ENCODE peak calls at places on chromosomes 4 and X, in eight cellular contexts. K, O, I, X, G, E, C and F are unnamed samples.

GRCh38 chrX:16695079-16695676 is 17.3 kb downstream of the CTPS2 start:
- DNase-seq in G (peak; percentile 44), K (peak; percentile 59), X (no peak), O (peak; percentile 58), E (no peak), C (peak; percentile 32), I (peak; percentile 59), F (peak; percentile 76)

GRCh38 chr4:148015058-148015457 is 283.2 kb downstream of the ARHGAP10 start:
- DNase-seq in G (no peak), C (no peak), X (no peak), K (no peak), I (no peak), O (no peak), E (no peak), F (no peak)

GRCh38 chr4:149194061-149194460 is 621.6 kb downstream of the IQCM start:
- DNase-seq in E (no peak), K (no peak), C (no peak), O (no peak), X (no peak), G (no peak), I (no peak), F (no peak)

GRCh38 chr4:67877086-67877485 is 6.7 kb downstream of the TMPRSS11D start:
- DNase-seq in O (no peak), C (no peak), E (no peak), K (no peak), X (no peak), I (no peak), G (no peak), F (no peak)

GRCh38 chr4:11635336-11635735 is 206.6 kb upstream of the HS3ST1 start:
- DNase-seq in G (no peak), I (no peak), E (no peak), O (no peak), C (peak; percentile 91), X (peak; percentile 67), K (peak; percentile 41), F (no peak)

GRCh38 chr4:988726-989721 is 2.2 kb downstream of the IDUA start:
- DNase-seq in K (no peak), X (peak; percentile 78), C (no peak), G (no peak), I (no peak), O (no peak), E (no peak), F (no peak)

GRCh38 chrX:130285069-130285620 is 16.4 kb upstream of the ZNF280C start:
- DNase-seq in E (no peak), X (no peak), G (no peak), I (no peak), C (peak; percentile 31), K (no peak), O (no peak), F (no peak)

GRCh38 chr4:168674869-168675268 is 178.0 kb downstream of the PALLD start:
- DNase-seq in I (no peak), O (no peak), E (no peak), C (no peak), K (no peak), X (no peak), G (no peak), F (no peak)

GRCh38 chrX:70279081-70279480 is 2.9 kb upstream of the RAB41 start:
- DNase-seq in E (no peak), C (no peak), O (no peak), K (no peak), I (no peak), X (no peak), G (no peak), F (no peak)

GRCh38 chrX:41824551-41824950 is 98.8 kb downstream of the CASK start:
- DNase-seq in X (no peak), I (no peak), K (peak; percentile 35), C (peak; percentile 4), E (peak; percentile 49), O (no peak), G (no peak), F (no peak)

GRCh38 chr4:170610464-170610863 is 520.7 kb upstream of the AADAT start:
- DNase-seq in I (no peak), K (no peak), O (no peak), X (no peak), C (no peak), G (no peak), E (no peak), F (no peak)

GRCh38 chrX:12936947-12937346 is 30.5 kb downstream of the TLR8 start:
- DNase-seq in C (no peak), G (no peak), E (no peak), X (no peak), K (no peak), I (no peak), O (no peak), F (no peak)

GRCh38 chrX:31323658-31324057 is 251.8 kb upstream of the FTHL17 start:
- DNase-seq in K (no peak), I (no peak), C (no peak), O (no peak), G (no peak), X (no peak), E (no peak), F (no peak)

GRCh38 chr4:163534056-163534455 is 39.6 kb downstream of the TMA16 start:
- DNase-seq in K (no peak), X (no peak), E (no peak), G (no peak), I (no peak), O (no peak), C (no peak), F (no peak)

GRCh38 chr4:135777386-135777785 is 1575.8 kb upstream of the PABPC4L start:
- DNase-seq in I (no peak), K (peak; percentile 12), G (no peak), X (no peak), E (no peak), O (no peak), C (no peak), F (no peak)

GRCh38 chr4:165343353-165344191 is 16.1 kb downstream of the MSMO1 start:
- DNase-seq in G (no peak), E (no peak), I (no peak), O (no peak), C (no peak), K (no peak), X (no peak), F (peak; percentile 10)

GRCh38 chr4:28238756-28239155 is 1378.1 kb downstream of the STIM2 start:
- DNase-seq in I (no peak), E (no peak), O (no peak), X (no peak), K (no peak), C (no peak), G (no peak), F (no peak)

GRCh38 chrX:24577091-24577490 is 70.1 kb downstream of the PCYT1B start:
- DNase-seq in O (no peak), K (no peak), G (no peak), E (no peak), I (no peak), X (no peak), C (no peak), F (no peak)

GRCh38 chr4:74235135-74235534 is 73.1 kb upstream of the EPGN start:
- DNase-seq in X (no peak), G (no peak), E (no peak), K (no peak), C (no peak), I (no peak), O (no peak), F (no peak)

GRCh38 chr4:105714071-105714521 is 5.5 kb downstream of the GSTCD start:
- DNase-seq in G (no peak), I (no peak), X (no peak), E (no peak), C (peak; percentile 32), K (peak; percentile 25), O (no peak), F (no peak)

GRCh38 chr4:143335979-143336827 is 473 bp upstream of the GAB1 start:
- DNase-seq in O (peak; percentile 93), I (peak; percentile 96), G (peak; percentile 44), E (peak; percentile 81), K (peak; percentile 94), C (peak; percentile 91), X (peak; percentile 97), F (peak; percentile 30)

DNA sequence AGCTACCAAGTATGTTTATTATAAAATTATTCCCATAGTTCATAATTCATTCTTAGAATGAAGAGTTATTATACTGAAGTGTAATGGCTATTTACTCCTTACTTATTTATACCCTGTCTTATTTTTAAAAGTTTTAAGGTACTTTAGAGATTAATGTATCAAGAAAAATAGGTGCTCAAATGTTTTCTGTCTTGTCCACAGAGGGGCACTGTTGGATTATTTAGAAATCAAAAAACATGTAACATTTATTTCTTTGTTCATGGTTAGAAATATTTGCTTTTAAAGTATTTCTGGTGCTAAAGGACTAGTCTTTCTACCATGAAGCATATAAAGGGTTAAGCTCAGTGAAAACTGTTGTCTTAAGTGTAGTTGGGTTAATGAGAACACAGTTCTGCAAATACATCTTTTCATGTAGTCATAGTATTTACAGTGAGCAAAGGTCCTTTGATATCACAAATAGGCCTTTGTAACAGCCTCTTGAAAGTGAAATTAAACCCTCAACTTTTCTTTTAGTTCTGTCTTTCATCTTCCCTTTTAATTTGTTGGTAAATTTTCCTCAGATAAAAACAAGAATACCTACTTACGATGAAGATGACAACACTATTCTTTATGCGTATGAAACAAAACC is 7.7 kb downstream of the SCML1 start:
- DNase-seq in K (peak; percentile 34), E (no peak), C (no peak), O (no peak), X (no peak), G (no peak), I (no peak), F (no peak)
- TF ChIP-seq CTCF in K (no peak), E (no peak), C (peak; percentile 45), O (no peak), X (no peak), G (no peak), I (peak; percentile 33), F (peak; percentile 40)

GRCh38 chr4:8830056-8830455 is 41.6 kb downstream of the HMX1 start:
- DNase-seq in C (no peak), X (peak; percentile 25), K (no peak), E (no peak), G (peak; percentile 1), O (no peak), I (peak; percentile 30), F (no peak)
- TF ChIP-seq CTCF in C (no peak), X (no peak), K (no peak), E (no peak), G (no peak), O (no peak), I (no peak), F (no peak)

DNA sequence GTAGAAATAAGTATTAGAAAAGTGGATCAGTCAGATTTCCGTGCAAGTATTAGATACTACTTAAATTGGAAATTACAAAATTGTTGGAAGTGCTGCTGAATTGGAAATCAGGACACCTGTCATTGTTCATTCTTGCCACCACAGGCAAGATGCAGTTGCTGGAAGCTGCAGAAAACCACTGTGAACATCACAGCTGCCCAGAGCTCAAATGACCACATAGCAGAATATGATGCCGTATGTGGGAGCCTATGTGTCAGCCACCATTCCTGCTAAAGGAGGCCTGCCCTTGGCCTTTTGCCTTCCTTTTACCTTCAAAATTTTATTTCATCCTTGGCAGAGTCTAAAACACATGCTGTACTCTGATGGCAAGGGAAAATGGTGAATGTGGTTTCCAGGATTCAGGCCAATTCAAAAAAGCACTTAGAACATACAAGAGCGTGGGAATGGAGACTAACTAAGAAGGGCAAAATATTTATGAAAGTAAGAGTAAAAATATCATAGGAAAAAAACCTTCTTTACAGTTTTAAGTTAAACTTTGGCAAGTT is 1005.5 kb upstream of the GRID2 start:
- DNase-seq in G (no peak), E (no peak), C (no peak), I (no peak), K (no peak), X (no peak), O (no peak), F (no peak)
- TF ChIP-seq CTCF in G (no peak), E (no peak), C (no peak), I (no peak), K (no peak), X (no peak), O (no peak), F (no peak)

GRCh38 chrX:85084770-85085393 is 81.2 kb downstream of the APOOL start:
- DNase-seq in E (no peak), X (no peak), I (no peak), G (no peak), K (peak; percentile 46), C (peak; percentile 14), O (no peak), F (peak; percentile 7)
- TF ChIP-seq CTCF in E (peak; percentile 59), X (peak; percentile 44), I (peak; percentile 67), G (peak; percentile 69), K (peak; percentile 63), C (peak; percentile 78), O (peak; percentile 55), F (peak; percentile 67)